ENCODE peak calls at places on chromosomes 5 and 9, in six cellular contexts. G is Panc1, J is heart right ventricle, U is cardiac fibroblast, D is cardiac muscle cell, N is GM06990. V is an unnamed sample.
A peak's percentile ranks its signal among the peaks of the same experiment; 100 is the strongest.

GRCh38 chr9:127158995-127159801 is 36.8 kb upstream of the ANGPTL2 start:
- DNase-seq in N (no peak), J (no peak), G (peak; percentile 46), U (peak; percentile 70), D (peak; percentile 40), V (no peak)

GRCh38 chr5:3836528-3836927 is 240.9 kb downstream of the IRX1 start:
- DNase-seq in D (no peak), J (no peak), N (no peak), G (no peak), U (no peak), V (no peak)

GRCh38 chr5:147068998-147069397 is 165.8 kb upstream of the STK32A start:
- DNase-seq in J (no peak), U (no peak), D (no peak), G (no peak), N (no peak), V (no peak)

GRCh38 chr5:166562246-166562645 is 1729.2 kb upstream of the WWC1 start:
- DNase-seq in J (no peak), U (peak; percentile 3), G (no peak), D (no peak), N (no peak), V (peak; percentile 5)

GRCh38 chr5:69285448-69286116 is 47.0 kb downstream of the CCDC125 start:
- DNase-seq in N (no peak), J (no peak), D (no peak), U (no peak), G (no peak), V (no peak)

GRCh38 chr5:121251954-121252353 is 599.7 kb upstream of the FTMT start:
- DNase-seq in G (peak; percentile 54), N (no peak), U (peak; percentile 64), D (no peak), J (no peak), V (peak; percentile 6)

GRCh38 chr5:65791721-65792698 is 70.0 kb downstream of the NLN start:
- DNase-seq in J (no peak), N (no peak), D (no peak), U (no peak), G (no peak), V (no peak)

GRCh38 chr9:35733109-35733541 is 659 bp downstream of the CREB3 start:
- DNase-seq in G (no peak), J (no peak), D (peak; percentile 54), U (peak; percentile 58), N (no peak), V (no peak)

GRCh38 chr9:751137-752051 is 90.1 kb upstream of the DMRT1 start:
- DNase-seq in D (no peak), J (no peak), U (peak; percentile 79), N (no peak), G (no peak), V (no peak)

GRCh38 chr5:57779383-57780223 is 297.0 kb upstream of the ACTBL2 start:
- DNase-seq in G (peak; percentile 61), N (no peak), U (peak; percentile 86), D (peak; percentile 69), J (no peak), V (no peak)

GRCh38 chr5:140157032-140157781 is 17.8 kb upstream of the CYSTM1 start:
- DNase-seq in D (peak; percentile 90), J (peak; percentile 91), N (peak; percentile 77), U (peak; percentile 84), G (peak; percentile 57), V (peak; percentile 34)

GRCh38 chr5:138986186-138986775 is 111.1 kb upstream of the LRRTM2 start:
- DNase-seq in U (no peak), G (no peak), J (no peak), N (no peak), D (no peak), V (no peak)

GRCh38 chr5:138990986-138991645 is 116.0 kb upstream of the LRRTM2 start:
- DNase-seq in U (no peak), N (no peak), G (no peak), D (no peak), J (no peak), V (no peak)

GRCh38 chr5:138985683-138986082 is 110.5 kb upstream of the LRRTM2 start:
- DNase-seq in G (no peak), U (no peak), D (no peak), N (no peak), J (no peak), V (no peak)

GRCh38 chr5:138985256-138985655 is 110.1 kb upstream of the LRRTM2 start:
- DNase-seq in G (no peak), U (no peak), J (no peak), N (no peak), D (no peak), V (no peak)

GRCh38 chr5:138989720-138990119 is 114.6 kb upstream of the LRRTM2 start:
- DNase-seq in N (no peak), D (no peak), G (no peak), J (no peak), U (peak; percentile 60), V (no peak)
- H3K4me3 ChIP-seq in N (no peak overlapping the region), D (no peak overlapping the region), G (no peak overlapping the region), J (no peak overlapping the region), U (no peak overlapping the region), V (no peak overlapping the region)

DNA sequence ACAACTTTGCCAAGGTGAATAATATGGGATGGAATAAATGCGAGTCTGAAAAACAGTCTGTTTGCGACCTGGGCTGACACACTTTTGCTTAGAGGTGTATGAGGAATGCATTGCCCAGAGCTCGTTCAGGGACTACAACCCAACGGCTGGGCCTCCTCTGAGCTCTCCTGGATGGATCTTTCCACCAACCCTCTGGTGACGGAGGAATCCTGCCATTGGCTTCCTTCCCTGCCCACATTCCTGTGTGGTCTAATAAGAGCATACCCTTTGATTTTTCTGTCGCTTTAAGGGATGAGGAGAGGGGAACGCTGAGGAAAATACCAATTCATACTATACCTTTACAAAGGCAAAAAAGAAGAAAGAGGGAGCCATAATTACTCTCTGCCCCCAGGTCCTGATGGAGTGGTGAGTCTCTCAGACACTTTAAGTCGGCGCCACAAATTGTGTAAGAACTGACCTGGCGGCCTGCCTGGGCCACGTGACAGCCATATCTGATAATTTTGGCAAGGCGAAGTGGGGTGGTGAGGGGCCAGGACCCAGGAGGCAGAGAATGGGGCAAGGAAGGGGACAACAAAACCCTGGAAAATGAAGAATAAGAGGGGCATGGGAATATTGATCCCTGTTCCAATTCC is 265.2 kb upstream of the MSX2 start:
- DNase-seq in J (no peak), N (no peak), G (no peak), D (no peak), U (no peak), V (no peak)
- H3K4me3 ChIP-seq in J (no peak overlapping the region), N (no peak overlapping the region), G (no peak overlapping the region), D (no peak overlapping the region), U (no peak overlapping the region), V (no peak overlapping the region)

GRCh38 chr9:34378376-34379060 is 1.8 kb upstream of the MYORG start:
- DNase-seq in N (no peak), G (no peak), J (no peak), D (no peak), U (no peak), V (no peak)

GRCh38 chr9:34380511-34381315 is 4.0 kb upstream of the MYORG start:
- DNase-seq in U (peak; percentile 81), G (no peak), J (peak; percentile 86), N (peak; percentile 83), D (peak; percentile 83), V (peak; percentile 34)

GRCh38 chr9:34379334-34380033 is 2.8 kb upstream of the MYORG start:
- DNase-seq in N (peak; percentile 76), U (peak; percentile 89), G (peak; percentile 85), D (peak; percentile 85), J (peak; percentile 89), V (peak; percentile 36)

GRCh38 chr9:34381323-34381722 is 4.6 kb upstream of the MYORG start:
- DNase-seq in J (peak; percentile 39), G (no peak), D (no peak), U (no peak), N (no peak), V (no peak)

DNA sequence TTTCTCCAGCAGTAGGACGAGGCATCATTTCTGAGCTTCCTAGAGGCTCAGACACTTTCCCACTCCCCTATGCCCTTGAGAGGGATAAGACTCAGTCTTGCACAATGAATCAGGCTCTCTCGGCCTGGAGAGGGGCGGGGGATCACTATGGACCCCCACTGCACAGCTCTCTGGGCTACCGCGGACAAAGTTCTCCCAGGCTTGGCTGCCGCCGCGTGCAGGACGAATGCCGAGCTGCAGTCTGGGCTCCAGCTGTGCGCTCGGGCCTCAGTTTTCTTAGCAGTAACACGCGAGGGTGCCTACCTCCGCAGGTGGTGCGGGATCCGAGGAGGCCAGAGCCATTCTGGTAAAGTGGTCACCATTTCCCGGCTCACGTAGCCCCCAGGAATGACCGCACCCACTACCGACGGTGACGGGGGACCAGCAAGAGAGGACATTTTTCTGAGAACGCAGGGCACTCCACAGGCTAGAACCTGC is 3.4 kb upstream of the MYORG start:
- DNase-seq in G (no peak), J (no peak), U (no peak), N (no peak), D (peak; percentile 32), V (no peak)
- H3K4me3 ChIP-seq in G (peak overlapping the region; percentile 72), J (peak overlapping the region; percentile 86), U (no peak overlapping the region), N (no peak overlapping the region), D (peak overlapping the region; percentile 25), V (peak overlapping the region; percentile 37)

GRCh38 chr5:1011226-1011631 is 2.6 kb downstream of the NKD2 start:
- DNase-seq in G (no peak), N (no peak), J (peak; percentile 16), U (no peak), D (peak; percentile 54), V (no peak)
- H3K4me3 ChIP-seq in G (no peak overlapping the region), N (no peak overlapping the region), J (no peak overlapping the region), U (no peak overlapping the region), D (no peak overlapping the region), V (no peak overlapping the region)

V was measured in skeletal muscle cell.